ENCODE peak calls at places on chromosome 20, in four cellular contexts. E is activated T-cell treated with anti-CD3 and anti-CD28 coated beads for 1 hour, L is suprapubic skin, D is ACHN. A is an unnamed sample.

GRCh38 chr20:59787186-59787890 is 146.1 kb downstream of the SYCP2 start:
- DNase-seq in L (peak; percentile 32), E (no peak), D (no peak), A (no peak)

GRCh38 chr20:43925215-43925614 is 10.6 kb downstream of the TOX2 start:
- DNase-seq in E (no peak), D (no peak), L (no peak), A (no peak)

GRCh38 chr20:32415494-32415893 is 57.4 kb downstream of the ASXL1 start:
- DNase-seq in L (no peak), E (no peak), D (no peak), A (no peak)

GRCh38 chr20:3616250-3616649 is 46.9 kb downstream of the GFRA4 start:
- DNase-seq in L (no peak), D (no peak), E (no peak), A (peak; percentile 16)

GRCh38 chr20:51563141-51563596 is 20.6 kb upstream of the NFATC2 start:
- DNase-seq in L (no peak), D (no peak), E (no peak), A (no peak)

GRCh38 chr20:23926941-23927872 is 47.7 kb upstream of the CST5 start:
- DNase-seq in E (no peak), L (no peak), D (no peak), A (no peak)

GRCh38 chr20:2879148-2879547 is 5.9 kb downstream of the PTPRA start:
- DNase-seq in E (no peak), L (no peak), D (peak; percentile 80), A (peak; percentile 82)

GRCh38 chr20:44324343-44324742 is 12.5 kb upstream of the R3HDML start:
- DNase-seq in L (no peak), D (no peak), E (no peak), A (no peak)

GRCh38 chr20:10540636-10541493 is 105.8 kb downstream of the SLX4IP start:
- DNase-seq in L (no peak), E (no peak), D (peak; percentile 86), A (no peak)

GRCh38 chr20:24695529-24696225 is 226.2 kb downstream of the SYNDIG1 start:
- DNase-seq in D (no peak), L (peak; percentile 25), E (no peak), A (no peak)

GRCh38 chr20:37524859-37525708 is 2.6 kb downstream of the BLCAP start:
- DNase-seq in D (peak; percentile 29), E (no peak), L (no peak), A (no peak)

GRCh38 chr20:41078329-41078728 is 49.7 kb downstream of the TOP1 start:
- DNase-seq in E (no peak), D (peak; percentile 53), L (no peak), A (no peak)

GRCh38 chr20:40600441-40601235 is 88.4 kb downstream of the MAFB start:
- DNase-seq in L (no peak), E (no peak), D (no peak), A (no peak)

GRCh38 chr20:2599265-2600060 is 53.0 kb upstream of the NOP56 start:
- DNase-seq in D (no peak), L (no peak), E (no peak), A (no peak)

GRCh38 chr20:39111359-39112195 is 149.4 kb downstream of the DHX35 start:
- DNase-seq in D (no peak), L (no peak), E (no peak), A (no peak)

GRCh38 chr20:22586645-22587310 is 2.4 kb upstream of the FOXA2 start:
- DNase-seq in L (no peak), D (peak; percentile 25), E (no peak), A (no peak)

GRCh38 chr20:11128131-11128831 is 454.5 kb upstream of the JAG1 start:
- DNase-seq in D (no peak), L (no peak), E (no peak), A (no peak)

GRCh38 chr20:61627791-61628415 is 375.8 kb downstream of the CDH4 start:
- DNase-seq in E (no peak), L (no peak), D (no peak), A (no peak)

GRCh38 chr20:1328680-1329330 is at the start of gene SDCBP2:
- DNase-seq in L (peak; percentile 73), E (no peak), D (no peak), A (no peak)

GRCh38 chr20:2867081-2867860 is 6.0 kb upstream of the PTPRA start:
- DNase-seq in L (no peak), E (no peak), D (no peak), A (no peak)

GRCh38 chr20:16661738-16662137 is 68.1 kb upstream of the SNRPB2 start:
- DNase-seq in D (no peak), L (no peak), E (no peak), A (no peak)

GRCh38 chr20:23436681-23437080 is 2.8 kb upstream of the CSTL1 start:
- DNase-seq in E (no peak), D (no peak), L (no peak), A (no peak)

GRCh38 chr20:12434672-12435071 is 517.0 kb downstream of the BTBD3 start:
- DNase-seq in L (no peak), E (no peak), D (no peak), A (no peak)

GRCh38 chr20:48538856-48539255 is 288.9 kb downstream of the PREX1 start:
- DNase-seq in L (no peak), E (no peak), D (no peak), A (no peak)

GRCh38 chr20:37650661-37651060 is 43.2 kb upstream of the CTNNBL1 start:
- DNase-seq in L (no peak), D (no peak), E (no peak), A (no peak)

GRCh38 chr20:62088258-62089127 is 22.8 kb upstream of the TAF4 start:
- DNase-seq in D (peak; percentile 25), L (no peak), E (no peak), A (peak; percentile 84)

GRCh38 chr20:3194617-3195280 is 9.7 kb downstream of the DDRGK1 start:
- DNase-seq in L (no peak), D (no peak), E (no peak), A (no peak)

GRCh38 chr20:440148-440547 is 22.2 kb downstream of the TBC1D20 start:
- DNase-seq in L (no peak), D (no peak), E (no peak), A (no peak)

GRCh38 chr20:56516631-56517030 is 7.9 kb upstream of the FAM209A start:
- DNase-seq in L (no peak), D (no peak), E (no peak), A (no peak)